ENCODE peak calls at places on chromosomes 16 and 17, in six cellular contexts. F is mesothelial cell of epicardium, K is heart left ventricle, I is A549, O is GM23338, X is suprapubic skin. Y is an unnamed sample.

GRCh38 chr16:83705856-83706255 is 101.9 kb upstream of the HSBP1 start:
- DNase-seq in F (no peak), K (no peak), I (no peak), O (no peak), X (peak), Y (no peak)

GRCh38 chr17:81884968-81885367 is 6.4 kb downstream of the ALYREF start:
- DNase-seq in F (no peak), K (no peak), I (no peak), O (no peak), X (no peak), Y (no peak)

GRCh38 chr17:49016775-49017463 is 19.7 kb downstream of the IGF2BP1 start:
- DNase-seq in F (no peak), K (no peak), I (peak), O (no peak), X (peak), Y (no peak)

GRCh38 chr17:4520881-4521600 is 22.4 kb downstream of the SPNS2 start:
- DNase-seq in F (no peak), K (no peak), I (peak), O (no peak), X (no peak), Y (no peak)

GRCh38 chr17:45861185-45861584 is 16.5 kb downstream of the SPPL2C start:
- DNase-seq in F (no peak), K (no peak), I (no peak), O (no peak), X (no peak), Y (no peak)

GRCh38 chr16:12706628-12707027 is 97.1 kb downstream of the CPPED1 start:
- DNase-seq in F (no peak), K (no peak), I (no peak), O (no peak), X (peak), Y (no peak)

GRCh38 chr16:53766304-53767016 is 62.5 kb downstream of the FTO start:
- DNase-seq in F (no peak), K (no peak), I (no peak), O (no peak), X (no peak), Y (no peak)

GRCh38 chr16:11677959-11678881 is 10.0 kb downstream of the SNN start:
- DNase-seq in F (no peak), K (no peak), I (no peak), O (no peak), X (peak), Y (no peak)

GRCh38 chr17:8080208-8080798 is 7.2 kb downstream of the ALOX12B start:
- DNase-seq in F (no peak), K (no peak), I (no peak), O (peak), X (no peak), Y (no peak)

GRCh38 chr17:4536742-4537411 is 18.3 kb downstream of the MYBBP1A start:
- DNase-seq in F (no peak), K (no peak), I (no peak), O (peak), X (no peak), Y (peak)

GRCh38 chr17:50290074-50290702 is 15.9 kb downstream of the TMEM92 start:
- DNase-seq in F (no peak), K (peak), I (peak), O (no peak), X (peak), Y (peak)

GRCh38 chr16:51392651-51393187 is 241.6 kb upstream of the SALL1 start:
- DNase-seq in F (no peak), K (no peak), I (no peak), O (peak), X (no peak), Y (no peak)

GRCh38 chr16:19123535-19124178 is 9.9 kb downstream of the ITPRIPL2 start:
- DNase-seq in F (no peak), K (no peak), I (peak), O (no peak), X (no peak), Y (no peak)

GRCh38 chr16:84084570-84085270 is 32.0 kb downstream of the MBTPS1 start:
- DNase-seq in F (peak), K (peak), I (peak), O (peak), X (no peak), Y (no peak)

GRCh38 chr17:17859909-17860760 is 23.3 kb upstream of the SREBF1 start:
- DNase-seq in F (peak), K (peak), I (peak), O (peak), X (no peak), Y (no peak)

DNA sequence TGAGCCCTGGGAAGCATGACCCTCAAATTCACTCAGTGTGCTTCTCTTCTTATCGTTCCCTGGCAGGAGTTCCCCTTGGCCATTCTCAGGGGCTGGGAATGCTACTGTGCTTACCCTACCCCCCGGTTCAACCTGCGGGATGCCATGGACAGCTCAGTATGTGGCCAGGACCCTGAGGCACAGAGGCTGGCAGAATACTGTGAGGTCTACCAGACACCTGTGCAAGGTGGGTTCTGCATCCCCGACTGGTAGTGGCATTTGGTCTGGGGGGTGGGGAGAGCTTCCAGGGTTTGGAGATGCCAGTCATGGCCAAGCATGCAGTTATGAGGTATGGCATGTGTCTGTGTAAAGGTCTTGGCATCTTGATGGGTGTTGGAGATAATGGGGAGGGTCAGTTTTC is 39.4 kb downstream of the WSCD1 start:
- DNase-seq in F (no peak), K (no peak), I (no peak), O (no peak), X (no peak), Y (no peak)
- TF ChIP-seq CTCF in F (no peak), K (no peak), I (no peak), O (no peak), X (no peak), Y (no peak)

GRCh38 chr16:1744338-1744840 is 27.0 kb downstream of the NME3 start:
- DNase-seq in F (no peak), K (no peak), I (no peak), O (peak), X (no peak), Y (no peak)

GRCh38 chr16:1746693-1747195 is 24.6 kb downstream of the NME3 start:
- DNase-seq in F (no peak), K (no peak), I (peak), O (no peak), X (no peak), Y (no peak)

GRCh38 chr16:1745181-1745899 is 26.0 kb downstream of the NME3 start:
- DNase-seq in F (no peak), K (no peak), I (no peak), O (no peak), X (no peak), Y (no peak)

GRCh38 chr16:1747934-1748333 is 23.4 kb downstream of the NME3 start:
- DNase-seq in F (no peak), K (no peak), I (no peak), O (no peak), X (no peak), Y (no peak)

DNA sequence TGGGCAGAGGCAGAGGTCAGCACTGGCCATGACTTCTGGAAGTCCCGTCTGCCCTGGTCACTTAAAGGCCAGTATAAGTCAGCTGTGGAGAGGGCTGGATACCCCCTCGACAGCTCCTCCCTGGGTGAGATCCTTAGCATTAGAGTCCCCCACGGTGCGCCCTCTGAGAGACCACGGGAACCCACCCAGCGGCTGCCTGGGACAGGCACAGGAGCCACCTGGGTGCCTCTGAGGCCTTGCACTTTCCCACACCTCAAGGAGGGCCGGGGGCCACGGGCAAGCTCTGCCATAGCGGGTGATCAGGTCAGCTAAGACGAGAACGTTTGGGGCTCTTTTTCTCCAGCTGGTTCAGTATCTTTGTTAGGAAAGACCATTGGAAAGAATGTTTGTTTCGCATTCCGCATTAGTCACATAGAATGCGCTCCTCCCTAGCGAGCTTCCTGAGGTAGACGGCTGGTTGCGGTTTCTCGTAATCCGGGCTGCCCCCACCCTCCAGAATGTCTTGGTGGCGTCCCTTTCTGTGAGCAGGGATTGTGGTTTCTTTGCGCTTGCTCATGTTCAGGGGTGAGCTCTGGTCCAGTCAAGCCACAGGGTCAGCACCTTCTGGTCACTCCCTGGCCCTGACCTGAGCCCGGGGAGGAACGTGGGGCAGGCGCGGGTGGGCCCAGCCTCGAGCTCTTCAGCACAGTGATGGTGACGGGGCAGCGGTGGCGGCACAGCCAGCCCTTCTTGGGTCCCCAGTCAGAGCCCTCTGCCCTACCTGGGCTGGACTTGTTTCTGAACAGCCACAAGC is 25.2 kb downstream of the NME3 start:
- DNase-seq in F (no peak), K (no peak), I (no peak), O (peak), X (no peak), Y (no peak)
- TF ChIP-seq CTCF in F (no peak), K (no peak), I (no peak), O (no peak), X (no peak), Y (no peak)

GRCh38 chr17:42832934-42833770 is at the start of gene PSME3:
- DNase-seq in F (peak), K (peak), I (peak), O (peak), X (peak), Y (peak)
- TF ChIP-seq CTCF in F (no peak), K (no peak), I (no peak), O (no peak), X (no peak), Y (no peak)

DNA sequence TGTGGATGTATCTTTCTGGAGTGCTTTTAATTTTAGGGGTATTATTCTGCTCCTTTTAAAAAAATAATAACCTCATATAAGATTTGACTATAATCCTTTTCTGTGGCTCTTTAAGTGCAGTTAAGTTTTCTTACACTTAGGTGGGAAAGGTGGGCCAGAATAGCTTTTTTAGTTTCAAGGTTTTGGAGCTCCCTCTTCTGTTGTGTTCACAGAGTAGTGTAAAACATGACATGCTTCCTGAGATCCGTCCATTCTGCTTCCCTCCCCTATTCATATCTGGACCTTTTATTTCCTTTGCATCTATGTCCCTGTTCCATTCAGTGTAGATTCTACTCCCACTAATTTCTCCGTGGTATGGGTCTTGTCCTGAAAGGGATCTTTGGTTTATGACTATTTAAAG is 12.8 kb downstream of the LRRC36 start:
- DNase-seq in F (no peak), K (no peak), I (peak), O (peak), X (no peak), Y (no peak)
- TF ChIP-seq CTCF in F (no peak), K (no peak), I (peak), O (peak), X (no peak), Y (no peak)

GRCh38 chr16:88194397-88195020 is 188.2 kb upstream of the ZNF469 start:
- DNase-seq in F (no peak), K (no peak), I (no peak), O (peak), X (peak), Y (no peak)
- TF ChIP-seq CTCF in F (no peak), K (no peak), I (no peak), O (no peak), X (no peak), Y (no peak)

GRCh38 chr17:10471853-10472252 is 2.5 kb upstream of the MYH4 start:
- DNase-seq in F (no peak), K (no peak), I (no peak), O (no peak), X (no peak), Y (no peak)

DNA sequence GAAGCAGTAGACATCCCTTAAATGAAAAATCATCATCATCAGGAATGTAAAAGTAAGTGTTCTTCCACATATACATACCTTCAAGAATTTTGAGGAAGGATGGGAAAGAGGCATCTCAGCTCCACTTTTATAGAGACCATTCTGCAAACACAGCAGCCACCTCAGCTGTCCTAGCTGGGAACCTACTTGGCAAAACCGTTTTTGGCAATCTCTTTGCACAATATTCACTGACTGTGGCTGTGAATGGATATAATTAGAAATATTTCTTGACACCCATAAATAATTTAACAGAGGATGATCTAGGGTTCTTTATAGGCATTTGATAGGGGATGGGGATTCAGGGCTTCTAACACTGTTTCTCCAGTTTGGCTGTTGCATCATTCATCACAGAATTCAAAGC is at the start of gene MYH4:
- DNase-seq in F (no peak), K (no peak), I (no peak), O (no peak), X (no peak), Y (no peak)
- TF ChIP-seq CTCF in F (no peak), K (no peak), I (no peak), O (no peak), X (no peak), Y (no peak)

DNA sequence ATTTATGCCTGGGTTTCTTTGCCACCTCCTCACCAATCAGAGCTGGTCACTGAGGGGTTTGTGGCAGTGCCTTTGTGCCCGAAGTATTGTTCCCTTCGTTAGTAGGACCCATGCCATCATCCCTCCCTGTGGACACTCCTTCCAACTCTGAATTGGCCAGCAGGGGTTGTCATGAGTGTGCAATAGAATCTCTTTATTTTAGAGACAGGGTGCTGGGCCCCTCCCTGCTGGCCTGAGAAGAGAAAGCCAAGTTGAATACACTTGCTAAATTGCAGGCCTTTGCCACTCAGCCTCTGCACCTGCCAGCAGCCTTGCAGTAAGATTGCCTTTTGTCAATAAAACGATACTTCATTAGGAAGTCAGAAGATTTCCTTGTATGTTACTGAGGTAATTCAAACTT is 40.7 kb upstream of the SLC12A3 start:
- DNase-seq in F (no peak), K (no peak), I (peak), O (peak), X (no peak), Y (no peak)
- TF ChIP-seq CTCF in F (no peak), K (no peak), I (no peak), O (peak), X (no peak), Y (no peak)